ENCODE peak calls at places on chromosomes 3 and 15, in eight cellular contexts. X, C, S, K, Q, T, Z and E are unnamed samples.

GRCh38 chr15:39530446-39531342 is 50.2 kb upstream of the THBS1 start:
- DNase-seq in X (no peak), C (no peak), S (no peak), K (no peak), Q (no peak), T (no peak), Z (no peak), E (no peak)

GRCh38 chr3:29440321-29441019 is 159.6 kb downstream of the RBMS3 start:
- DNase-seq in X (no peak), C (no peak), S (no peak), K (no peak), Q (no peak), T (no peak), Z (no peak), E (no peak)

GRCh38 chr3:66267031-66267430 is 46.2 kb downstream of the SLC25A26 start:
- DNase-seq in X (no peak), C (no peak), S (no peak), K (no peak), Q (no peak), T (no peak), Z (no peak), E (no peak)

GRCh38 chr15:95141486-95141885 is 910.1 kb downstream of the MCTP2 start:
- DNase-seq in X (no peak), C (no peak), S (no peak), K (no peak), Q (no peak), T (no peak), Z (no peak), E (no peak)

GRCh38 chr3:52388348-52388821 is 56.5 kb downstream of the SEMA3G start:
- DNase-seq in X (no peak), C (no peak), S (no peak), K (no peak), Q (no peak), T (peak; percentile 54), Z (no peak), E (no peak)

GRCh38 chr15:88982304-88982945 is 69.2 kb upstream of the MFGE8 start:
- DNase-seq in X (no peak), C (peak; percentile 46), S (peak; percentile 80), K (no peak), Q (peak; percentile 86), T (no peak), Z (peak; percentile 16), E (peak; percentile 73)

GRCh38 chr15:72785452-72786243 is 2.1 kb upstream of the ADPGK start:
- DNase-seq in X (no peak), C (no peak), S (no peak), K (no peak), Q (no peak), T (no peak), Z (peak; percentile 14), E (no peak)

GRCh38 chr3:78717042-78717441 is 1050.8 kb downstream of the ROBO1 start:
- DNase-seq in X (no peak), C (no peak), S (no peak), K (no peak), Q (no peak), T (no peak), Z (no peak), E (no peak)

GRCh38 chr3:189967254-189967865 is 153.3 kb downstream of the P3H2 start:
- DNase-seq in X (no peak), C (no peak), S (no peak), K (no peak), Q (peak; percentile 55), T (peak; percentile 36), Z (no peak), E (peak; percentile 83)

GRCh38 chr3:65018801-65019200 is 331.0 kb upstream of the ADAMTS9 start:
- DNase-seq in X (no peak), C (no peak), S (no peak), K (no peak), Q (no peak), T (no peak), Z (no peak), E (no peak)

GRCh38 chr3:31434819-31435218 is 97.9 kb upstream of the STT3B start:
- DNase-seq in X (no peak), C (no peak), S (no peak), K (no peak), Q (no peak), T (no peak), Z (no peak), E (no peak)
- H3K4me1 ChIP-seq in X (peaks cover 4% of the 10 kb centered on the region), C (peaks cover under 1% of the 10 kb centered on the region), S (no peaks in the 10 kb centered on the region), K (no peaks in the 10 kb centered on the region), Q (no peaks in the 10 kb centered on the region), T (no peaks in the 10 kb centered on the region), Z (no peaks in the 10 kb centered on the region), E (no peaks in the 10 kb centered on the region)

DNA sequence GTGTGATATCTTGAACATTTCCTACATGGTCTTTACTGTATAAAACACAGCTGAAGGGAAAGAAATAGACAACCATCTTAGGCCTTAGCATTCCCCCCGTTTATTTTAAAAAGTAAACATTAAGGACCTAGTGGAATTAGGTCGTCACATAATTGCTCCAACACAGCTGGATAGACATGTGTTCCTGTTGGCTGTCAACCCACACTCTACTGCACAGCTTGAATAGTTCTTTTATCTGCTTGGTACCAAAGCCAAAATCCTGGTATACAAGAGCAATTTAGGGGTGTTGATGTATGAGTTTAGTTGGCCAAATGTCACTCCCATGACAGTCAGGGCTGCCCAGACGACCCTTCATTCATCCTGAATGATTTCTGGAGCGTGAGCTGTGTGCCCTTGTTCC is 179.6 kb downstream of the ITPR1 start:
- DNase-seq in X (no peak), C (no peak), S (no peak), K (no peak), Q (no peak), T (no peak), Z (no peak), E (no peak)
- TF ChIP-seq POLR2A in X (no peak), C (no peak), S (no peak), K (no peak), Q (no peak), T (no peak), Z (no peak), E (no peak)

GRCh38 chr15:59256538-59256937 is 49.9 kb downstream of the LDHAL6B start:
- DNase-seq in X (no peak), C (no peak), S (no peak), K (no peak), Q (peak; percentile 92), T (no peak), Z (peak; percentile 45), E (no peak)
- TF ChIP-seq EP300 in X (no peak), C (no peak), S (no peak), K (no peak), Q (no peak), T (no peak), Z (no peak), E (no peak)

DNA sequence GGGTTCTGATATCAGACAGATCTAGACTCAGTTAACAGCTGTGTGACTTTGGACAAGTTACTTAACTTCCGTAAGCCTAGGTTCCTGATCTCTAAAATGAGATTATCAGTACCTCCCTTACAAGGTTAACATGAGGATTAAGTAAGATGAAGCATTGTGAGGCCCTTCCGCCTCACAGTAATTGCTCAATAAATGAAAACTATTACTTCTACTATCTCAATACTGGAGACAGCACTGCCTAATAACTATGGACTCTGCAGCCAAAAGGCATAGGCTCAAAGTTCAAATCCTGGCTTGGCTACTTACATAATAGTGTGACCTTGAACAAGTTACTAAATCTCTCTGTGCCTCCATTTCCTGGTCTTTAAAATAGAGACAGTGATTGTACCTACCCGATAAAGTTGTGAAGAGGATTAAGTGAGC is 82.0 kb upstream of the ATP11B start:
- DNase-seq in X (no peak), C (no peak), S (no peak), K (no peak), Q (no peak), T (no peak), Z (no peak), E (no peak)
- H3K4me1 ChIP-seq in X (no peaks in the 10 kb centered on the region), C (no peaks in the 10 kb centered on the region), S (no peaks in the 10 kb centered on the region), K (peaks cover 14% of the 10 kb centered on the region), Q (no peaks in the 10 kb centered on the region), T (peaks cover 3% of the 10 kb centered on the region), Z (no peaks in the 10 kb centered on the region), E (no peaks in the 10 kb centered on the region)

GRCh38 chr15:90101969-90102890 is at the start of gene IDH2:
- DNase-seq in X (peak; percentile 76), C (peak; percentile 97), S (peak; percentile 89), K (peak; percentile 88), Q (peak; percentile 78), T (peak; percentile 98), Z (peak; percentile 87), E (peak; percentile 50)
- TF ChIP-seq POLR2A in X (peak; percentile 73), C (peak; percentile 95), S (peak; percentile 82), K (no peak), Q (peak; percentile 97), T (peak; percentile 67), Z (peak; percentile 79), E (peak; percentile 81)

GRCh38 chr15:35120173-35120572 is 35.1 kb upstream of the NANOGP8 start:
- DNase-seq in X (no peak), C (no peak), S (no peak), K (no peak), Q (no peak), T (no peak), Z (no peak), E (no peak)

GRCh38 chr15:35126236-35126635 is 41.1 kb upstream of the NANOGP8 start:
- DNase-seq in X (no peak), C (no peak), S (no peak), K (no peak), Q (no peak), T (no peak), Z (no peak), E (no peak)

GRCh38 chr15:35127717-35128116 is 42.6 kb upstream of the NANOGP8 start:
- DNase-seq in X (no peak), C (no peak), S (no peak), K (no peak), Q (no peak), T (no peak), Z (no peak), E (no peak)

GRCh38 chr15:35121611-35122359 is 36.7 kb upstream of the NANOGP8 start:
- DNase-seq in X (no peak), C (peak; percentile 70), S (peak; percentile 54), K (no peak), Q (no peak), T (no peak), Z (no peak), E (no peak)

GRCh38 chr15:35123743-35124142 is 38.6 kb upstream of the NANOGP8 start:
- DNase-seq in X (no peak), C (no peak), S (no peak), K (no peak), Q (no peak), T (no peak), Z (no peak), E (no peak)
- TF ChIP-seq EP300 in X (no peak), C (no peak), S (no peak), K (no peak), Q (no peak), T (no peak), Z (no peak), E (no peak)